ENCODE peak calls at places on chromosomes 2 and 18, in nine cellular contexts. One of them, this sample, is unnamed.

GRCh38 chr2:47002480-47003381 is 87.1 kb upstream of the MCFD2 start:
- DNase-seq in mammary epithelial cell: no peak
- DNase-seq in OCI-LY7: no peak
- DNase-seq in adrenal gland: peak; percentile 86
- DNase-seq in RWPE1: peak; percentile 41
- DNase-seq in CD4-positive, alpha-beta T cell: no peak
- DNase-seq in neural progenitor cell: peak; percentile 88
- DNase-seq in transverse colon: no peak
- DNase-seq in AG04450: no peak
- DNase-seq in this sample: peak; percentile 87

GRCh38 chr18:49161627-49162026 is 210.9 kb upstream of the SMAD7 start:
- DNase-seq in mammary epithelial cell: peak; percentile 23
- DNase-seq in OCI-LY7: no peak
- DNase-seq in adrenal gland: no peak
- DNase-seq in RWPE1: no peak
- DNase-seq in CD4-positive, alpha-beta T cell: no peak
- DNase-seq in neural progenitor cell: no peak
- DNase-seq in transverse colon: no peak
- DNase-seq in AG04450: peak; percentile 23
- DNase-seq in this sample: no peak

GRCh38 chr2:147663153-147663961 is 181.5 kb upstream of the ACVR2A start:
- DNase-seq in mammary epithelial cell: no peak
- DNase-seq in OCI-LY7: no peak
- DNase-seq in adrenal gland: no peak
- DNase-seq in RWPE1: no peak
- DNase-seq in CD4-positive, alpha-beta T cell: no peak
- DNase-seq in neural progenitor cell: no peak
- DNase-seq in transverse colon: no peak
- DNase-seq in AG04450: no peak
- DNase-seq in this sample: no peak

GRCh38 chr2:206250041-206250897 is 24.2 kb upstream of the ZDBF2 start:
- DNase-seq in mammary epithelial cell: no peak
- DNase-seq in OCI-LY7: peak; percentile 13
- DNase-seq in adrenal gland: no peak
- DNase-seq in RWPE1: no peak
- DNase-seq in CD4-positive, alpha-beta T cell: no peak
- DNase-seq in neural progenitor cell: peak; percentile 70
- DNase-seq in transverse colon: no peak
- DNase-seq in AG04450: no peak
- DNase-seq in this sample: no peak

GRCh38 chr2:7014201-7014640 is 97.0 kb downstream of the RNF144A start:
- DNase-seq in mammary epithelial cell: no peak
- DNase-seq in OCI-LY7: peak; percentile 36
- DNase-seq in adrenal gland: peak; percentile 65
- DNase-seq in RWPE1: no peak
- DNase-seq in CD4-positive, alpha-beta T cell: peak; percentile 33
- DNase-seq in neural progenitor cell: peak; percentile 69
- DNase-seq in transverse colon: peak; percentile 41
- DNase-seq in AG04450: no peak
- DNase-seq in this sample: no peak

GRCh38 chr2:190759749-190760213 is 110.9 kb downstream of the NAB1 start:
- DNase-seq in mammary epithelial cell: peak; percentile 77
- DNase-seq in OCI-LY7: no peak
- DNase-seq in adrenal gland: no peak
- DNase-seq in RWPE1: peak; percentile 83
- DNase-seq in CD4-positive, alpha-beta T cell: no peak
- DNase-seq in neural progenitor cell: no peak
- DNase-seq in transverse colon: no peak
- DNase-seq in AG04450: peak; percentile 39
- DNase-seq in this sample: no peak

GRCh38 chr2:157523270-157524059 is 79.6 kb upstream of the CYTIP start:
- DNase-seq in mammary epithelial cell: no peak
- DNase-seq in OCI-LY7: no peak
- DNase-seq in adrenal gland: no peak
- DNase-seq in RWPE1: no peak
- DNase-seq in CD4-positive, alpha-beta T cell: no peak
- DNase-seq in neural progenitor cell: no peak
- DNase-seq in transverse colon: no peak
- DNase-seq in AG04450: no peak
- DNase-seq in this sample: no peak

GRCh38 chr2:181370126-181370525 is 87.1 kb upstream of the ITGA4 start:
- DNase-seq in mammary epithelial cell: no peak
- DNase-seq in OCI-LY7: no peak
- DNase-seq in adrenal gland: no peak
- DNase-seq in RWPE1: no peak
- DNase-seq in CD4-positive, alpha-beta T cell: no peak
- DNase-seq in neural progenitor cell: no peak
- DNase-seq in transverse colon: no peak
- DNase-seq in AG04450: no peak
- DNase-seq in this sample: no peak

GRCh38 chr2:177264209-177264538 is 353 bp downstream of the NFE2L2 start:
- DNase-seq in mammary epithelial cell: no peak
- DNase-seq in OCI-LY7: no peak
- DNase-seq in adrenal gland: no peak
- DNase-seq in RWPE1: no peak
- DNase-seq in CD4-positive, alpha-beta T cell: peak; percentile 22
- DNase-seq in neural progenitor cell: peak; percentile 75
- DNase-seq in transverse colon: peak; percentile 43
- DNase-seq in AG04450: no peak
- DNase-seq in this sample: no peak

GRCh38 chr2:120482334-120482733 is 136.4 kb downstream of the INHBB start:
- DNase-seq in mammary epithelial cell: no peak
- DNase-seq in OCI-LY7: no peak
- DNase-seq in adrenal gland: no peak
- DNase-seq in RWPE1: no peak
- DNase-seq in CD4-positive, alpha-beta T cell: no peak
- DNase-seq in neural progenitor cell: no peak
- DNase-seq in transverse colon: no peak
- DNase-seq in AG04450: no peak
- DNase-seq in this sample: no peak

GRCh38 chr18:55489034-55489741 is 98.8 kb downstream of the TCF4 start:
- DNase-seq in mammary epithelial cell: no peak
- DNase-seq in OCI-LY7: peak; percentile 49
- DNase-seq in adrenal gland: no peak
- DNase-seq in RWPE1: no peak
- DNase-seq in CD4-positive, alpha-beta T cell: no peak
- DNase-seq in neural progenitor cell: no peak
- DNase-seq in transverse colon: no peak
- DNase-seq in AG04450: no peak
- DNase-seq in this sample: no peak

GRCh38 chr18:51196116-51196810 is 1.2 kb downstream of the MEX3C start:
- DNase-seq in mammary epithelial cell: no peak
- DNase-seq in OCI-LY7: peak; percentile 31
- DNase-seq in adrenal gland: peak; percentile 76
- DNase-seq in RWPE1: peak; percentile 2
- DNase-seq in CD4-positive, alpha-beta T cell: peak; percentile 26
- DNase-seq in neural progenitor cell: peak; percentile 21
- DNase-seq in transverse colon: peak; percentile 53
- DNase-seq in AG04450: no peak
- DNase-seq in this sample: no peak

GRCh38 chr2:78261454-78261853 is 739.3 kb upstream of the LRRTM4 start:
- DNase-seq in mammary epithelial cell: no peak
- DNase-seq in OCI-LY7: no peak
- DNase-seq in adrenal gland: no peak
- DNase-seq in RWPE1: no peak
- DNase-seq in CD4-positive, alpha-beta T cell: no peak
- DNase-seq in neural progenitor cell: no peak
- DNase-seq in transverse colon: no peak
- DNase-seq in AG04450: no peak
- DNase-seq in this sample: no peak

GRCh38 chr2:239274391-239275001 is 126.3 kb downstream of the HDAC4 start:
- DNase-seq in mammary epithelial cell: peak; percentile 24
- DNase-seq in OCI-LY7: no peak
- DNase-seq in adrenal gland: peak; percentile 80
- DNase-seq in RWPE1: peak; percentile 29
- DNase-seq in CD4-positive, alpha-beta T cell: no peak
- DNase-seq in neural progenitor cell: peak; percentile 72
- DNase-seq in transverse colon: peak; percentile 36
- DNase-seq in AG04450: no peak
- DNase-seq in this sample: no peak

GRCh38 chr2:235692076-235692475 is 198.2 kb downstream of the AGAP1 start:
- DNase-seq in mammary epithelial cell: no peak
- DNase-seq in OCI-LY7: no peak
- DNase-seq in adrenal gland: no peak
- DNase-seq in RWPE1: no peak
- DNase-seq in CD4-positive, alpha-beta T cell: no peak
- DNase-seq in neural progenitor cell: no peak
- DNase-seq in transverse colon: no peak
- DNase-seq in AG04450: no peak
- DNase-seq in this sample: no peak

GRCh38 chr2:8489221-8489620 is 192.6 kb upstream of the ID2 start:
- DNase-seq in mammary epithelial cell: no peak
- DNase-seq in OCI-LY7: no peak
- DNase-seq in adrenal gland: no peak
- DNase-seq in RWPE1: no peak
- DNase-seq in CD4-positive, alpha-beta T cell: no peak
- DNase-seq in neural progenitor cell: no peak
- DNase-seq in transverse colon: no peak
- DNase-seq in AG04450: no peak
- DNase-seq in this sample: no peak

GRCh38 chr18:61388010-61388409 is 54.8 kb downstream of the CDH20 start:
- DNase-seq in mammary epithelial cell: no peak
- DNase-seq in OCI-LY7: no peak
- DNase-seq in adrenal gland: no peak
- DNase-seq in RWPE1: no peak
- DNase-seq in CD4-positive, alpha-beta T cell: no peak
- DNase-seq in neural progenitor cell: no peak
- DNase-seq in transverse colon: peak; percentile 32
- DNase-seq in AG04450: no peak
- DNase-seq in this sample: no peak

DNA sequence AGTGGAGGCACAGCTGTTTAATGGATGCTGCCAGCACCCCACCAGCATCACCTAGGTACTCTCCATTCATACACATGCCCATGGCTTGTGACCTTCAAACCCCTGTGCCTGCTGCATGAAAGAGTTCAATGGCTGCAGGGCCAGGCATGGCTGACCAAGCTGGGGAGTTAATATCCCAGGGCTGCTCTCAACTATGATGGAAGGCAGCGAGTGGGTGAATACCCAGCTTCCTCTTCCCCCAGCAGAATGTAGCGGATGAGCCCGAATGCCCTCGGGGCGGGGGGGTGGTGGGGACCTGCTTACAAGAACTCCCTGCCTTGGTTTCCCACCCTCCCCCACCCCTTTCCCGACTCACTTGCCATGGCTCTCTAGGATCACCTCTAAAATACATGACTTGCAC is 91.9 kb upstream of the COPS8 start:
- DNase-seq in mammary epithelial cell: no peak
- DNase-seq in OCI-LY7: no peak
- DNase-seq in adrenal gland: no peak
- DNase-seq in RWPE1: no peak
- DNase-seq in CD4-positive, alpha-beta T cell: no peak
- DNase-seq in neural progenitor cell: no peak
- DNase-seq in transverse colon: no peak
- DNase-seq in AG04450: no peak
- DNase-seq in this sample: no peak
- H3K27ac ChIP-seq in mammary epithelial cell: no peak overlapping the region
- H3K27ac ChIP-seq in OCI-LY7: no peak overlapping the region
- H3K27ac ChIP-seq in adrenal gland: no peak overlapping the region
- H3K27ac ChIP-seq in RWPE1: no peak overlapping the region
- H3K27ac ChIP-seq in CD4-positive, alpha-beta T cell: no peak overlapping the region
- H3K27ac ChIP-seq in neural progenitor cell: no peak overlapping the region
- H3K27ac ChIP-seq in transverse colon: no peak overlapping the region
- H3K27ac ChIP-seq in AG04450: no peak overlapping the region
- H3K27ac ChIP-seq in this sample: no peak overlapping the region

DNA sequence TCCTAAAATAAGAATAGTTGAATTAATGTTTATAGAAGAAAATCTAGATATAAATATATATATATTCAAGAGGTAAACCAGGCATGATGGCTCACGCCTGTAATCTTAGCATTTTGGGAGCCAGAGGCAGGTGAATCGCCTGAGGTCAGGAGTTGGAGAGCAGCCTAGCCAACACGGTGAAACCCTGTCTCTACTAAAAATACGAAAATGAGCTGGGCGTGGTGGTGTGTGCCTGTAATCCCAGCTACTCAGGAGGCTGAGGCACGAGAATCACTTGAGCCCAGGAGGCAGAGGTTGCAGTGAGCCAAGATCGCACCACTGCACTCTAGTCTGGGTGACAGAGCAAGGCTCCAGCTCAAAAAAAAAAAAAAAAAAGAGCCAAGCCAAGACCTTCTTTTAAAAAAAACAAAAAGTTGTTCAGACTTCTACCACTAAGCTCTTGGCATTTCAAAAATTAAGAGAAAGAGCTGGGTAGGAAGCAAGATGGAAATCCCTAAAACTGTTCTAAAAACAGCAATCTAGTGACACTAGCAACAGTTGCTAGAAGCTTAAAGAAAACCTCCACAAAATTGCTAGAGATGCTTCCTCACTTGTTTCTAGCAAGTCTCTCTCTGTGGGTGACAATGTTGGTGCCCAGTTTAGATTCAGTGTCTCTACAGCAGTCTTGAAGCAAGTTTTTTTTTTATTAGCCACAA is 70.4 kb downstream of the ANKRD44 start:
- DNase-seq in mammary epithelial cell: no peak
- DNase-seq in OCI-LY7: peak; percentile 44
- DNase-seq in adrenal gland: no peak
- DNase-seq in RWPE1: no peak
- DNase-seq in CD4-positive, alpha-beta T cell: no peak
- DNase-seq in neural progenitor cell: no peak
- DNase-seq in transverse colon: no peak
- DNase-seq in AG04450: no peak
- DNase-seq in this sample: no peak
- H3K27ac ChIP-seq in mammary epithelial cell: no peak overlapping the region
- H3K27ac ChIP-seq in OCI-LY7: peak overlapping the region; percentile 63
- H3K27ac ChIP-seq in adrenal gland: no peak overlapping the region
- H3K27ac ChIP-seq in RWPE1: no peak overlapping the region
- H3K27ac ChIP-seq in CD4-positive, alpha-beta T cell: peak overlapping the region; percentile 75
- H3K27ac ChIP-seq in neural progenitor cell: no peak overlapping the region
- H3K27ac ChIP-seq in transverse colon: peak overlapping the region; percentile 55
- H3K27ac ChIP-seq in AG04450: no peak overlapping the region
- H3K27ac ChIP-seq in this sample: peak overlapping the region; percentile 40

DNA sequence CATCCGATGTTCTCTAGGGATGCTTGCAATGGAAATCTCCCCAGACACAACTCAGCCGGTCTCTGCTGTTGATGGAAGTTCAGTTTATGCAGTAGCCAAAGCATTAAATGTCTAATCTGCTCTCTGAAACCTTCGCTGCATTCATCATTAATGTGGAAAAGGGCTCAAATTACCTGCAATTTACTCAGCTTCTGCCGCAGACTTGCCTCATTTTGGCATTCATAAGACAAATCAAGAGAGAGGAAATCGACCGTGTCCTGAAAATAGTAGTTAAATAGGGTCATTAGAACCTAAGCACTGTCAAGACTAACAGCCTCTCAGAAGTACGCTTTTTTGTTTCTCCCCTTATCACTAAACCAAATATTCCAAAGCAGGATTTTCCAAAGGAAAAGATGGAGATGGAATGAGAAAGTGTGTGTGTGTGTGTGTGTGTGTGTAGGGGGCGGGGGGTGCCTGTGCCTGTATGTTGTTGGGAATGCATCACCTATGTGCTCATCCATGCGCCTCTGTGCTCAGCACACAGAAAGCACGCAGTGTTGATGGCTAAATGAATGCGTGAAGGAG is 7.5 kb downstream of the LCT start:
- DNase-seq in mammary epithelial cell: no peak
- DNase-seq in OCI-LY7: no peak
- DNase-seq in adrenal gland: no peak
- DNase-seq in RWPE1: no peak
- DNase-seq in CD4-positive, alpha-beta T cell: no peak
- DNase-seq in neural progenitor cell: no peak
- DNase-seq in transverse colon: no peak
- DNase-seq in AG04450: no peak
- DNase-seq in this sample: no peak
- H3K27ac ChIP-seq in mammary epithelial cell: no peak overlapping the region
- H3K27ac ChIP-seq in OCI-LY7: no peak overlapping the region
- H3K27ac ChIP-seq in adrenal gland: no peak overlapping the region
- H3K27ac ChIP-seq in RWPE1: no peak overlapping the region
- H3K27ac ChIP-seq in CD4-positive, alpha-beta T cell: no peak overlapping the region
- H3K27ac ChIP-seq in neural progenitor cell: no peak overlapping the region
- H3K27ac ChIP-seq in transverse colon: no peak overlapping the region
- H3K27ac ChIP-seq in AG04450: no peak overlapping the region
- H3K27ac ChIP-seq in this sample: no peak overlapping the region

GRCh38 chr2:102000813-102001766 is 9.3 kb downstream of the IL1R2 start:
- DNase-seq in mammary epithelial cell: peak; percentile 41
- DNase-seq in OCI-LY7: no peak
- DNase-seq in adrenal gland: no peak
- DNase-seq in RWPE1: no peak
- DNase-seq in CD4-positive, alpha-beta T cell: no peak
- DNase-seq in neural progenitor cell: no peak
- DNase-seq in transverse colon: no peak
- DNase-seq in AG04450: no peak
- DNase-seq in this sample: no peak
- H3K27ac ChIP-seq in mammary epithelial cell: peak overlapping the region; percentile 72
- H3K27ac ChIP-seq in OCI-LY7: no peak overlapping the region
- H3K27ac ChIP-seq in adrenal gland: no peak overlapping the region
- H3K27ac ChIP-seq in RWPE1: no peak overlapping the region
- H3K27ac ChIP-seq in CD4-positive, alpha-beta T cell: no peak overlapping the region
- H3K27ac ChIP-seq in neural progenitor cell: no peak overlapping the region
- H3K27ac ChIP-seq in transverse colon: peak overlapping the region; percentile 11
- H3K27ac ChIP-seq in AG04450: no peak overlapping the region
- H3K27ac ChIP-seq in this sample: no peak overlapping the region

This sample was measured in substantia nigra.